ENCODE peak calls at places on chromosomes 1 and 21, in six cellular contexts. H is dermis microvascular lymphatic vessel endothelial cell, S is SK-N-SH, E is NCI-H1092 treated with DMSO at 0.1 percent for 48 hours, O is RPMI8226, P is ELR. G is an unnamed sample.

GRCh38 chr21:35719105-35719504 is 341.2 kb downstream of the SETD4 start:
- DNase-seq in H (no peak), S (no peak), E (no peak), O (no peak), P (no peak), G (no peak)

GRCh38 chr1:153882296-153882912 is 40.4 kb downstream of the GATAD2B start:
- DNase-seq in H (no peak), S (peak; percentile 12), E (peak; percentile 67), O (no peak), P (peak; percentile 24), G (no peak)

GRCh38 chr1:232192781-232193450 is 437.0 kb downstream of the SIPA1L2 start:
- DNase-seq in H (no peak), S (no peak), E (no peak), O (no peak), P (no peak), G (no peak)

GRCh38 chr1:234601217-234602017 is 8.6 kb downstream of the IRF2BP2 start:
- DNase-seq in H (peak; percentile 38), S (peak; percentile 51), E (peak; percentile 58), O (peak; percentile 33), P (peak; percentile 79), G (no peak)

GRCh38 chr1:151131832-151132675 is 14.4 kb downstream of the SEMA6C start:
- DNase-seq in H (peak; percentile 29), S (peak; percentile 23), E (no peak), O (no peak), P (no peak), G (no peak)

GRCh38 chr1:84774674-84775548 is 84.7 kb upstream of the SSX2IP start:
- DNase-seq in H (no peak), S (no peak), E (peak; percentile 3), O (no peak), P (no peak), G (no peak)

GRCh38 chr1:95041491-95042165 is 31.1 kb downstream of the ALG14 start:
- DNase-seq in H (peak; percentile 88), S (peak; percentile 69), E (peak; percentile 50), O (peak; percentile 40), P (peak; percentile 83), G (peak; percentile 70)

GRCh38 chr1:202802998-202803932 is 5.0 kb downstream of the KDM5B start:
- DNase-seq in H (no peak), S (no peak), E (no peak), O (no peak), P (peak; percentile 60), G (no peak)

GRCh38 chr1:147246910-147247655 is 4.6 kb downstream of the CHD1L start:
- DNase-seq in H (no peak), S (no peak), E (no peak), O (peak; percentile 64), P (no peak), G (no peak)